ENCODE peak calls at places on chromosomes 11 and 22, in nine cellular contexts. One of them, this sample, is unnamed.

GRCh38 chr11:536841-537621 is at the start of gene LRRC56:
- DNase-seq in CD8-positive, alpha-beta memory T cell: peak
- DNase-seq in GOT3: no peak
- DNase-seq in AG04450: peak
- DNase-seq in ELF-1: peak
- DNase-seq in left cardiac atrium: peak
- DNase-seq in iPS-NIHi11: peak
- DNase-seq in ecto neural progenitor cell: peak
- DNase-seq in astrocyte of the spinal cord: peak
- DNase-seq in this sample: peak

GRCh38 chr22:30249049-30250038 is 2.8 kb upstream of the LIF start:
- DNase-seq in CD8-positive, alpha-beta memory T cell: no peak
- DNase-seq in GOT3: no peak
- DNase-seq in left cardiac atrium: peak
- DNase-seq in iPS-NIHi11: no peak
- DNase-seq in astrocyte of the spinal cord: no peak
- DNase-seq in ecto neural progenitor cell: no peak
- DNase-seq in ELF-1: no peak
- DNase-seq in AG04450: no peak
- DNase-seq in this sample: peak

GRCh38 chr22:50508897-50509296 is 873 bp downstream of the NCAPH2 start:
- DNase-seq in left cardiac atrium: no peak
- DNase-seq in ecto neural progenitor cell: peak
- DNase-seq in GOT3: no peak
- DNase-seq in astrocyte of the spinal cord: no peak
- DNase-seq in CD8-positive, alpha-beta memory T cell: no peak
- DNase-seq in ELF-1: no peak
- DNase-seq in AG04450: no peak
- DNase-seq in iPS-NIHi11: no peak
- DNase-seq in this sample: no peak

GRCh38 chr11:2993000-2993330 is 836 bp upstream of the NAP1L4 start:
- DNase-seq in left cardiac atrium: no peak
- DNase-seq in ELF-1: no peak
- DNase-seq in ecto neural progenitor cell: no peak
- DNase-seq in iPS-NIHi11: no peak
- DNase-seq in GOT3: no peak
- DNase-seq in CD8-positive, alpha-beta memory T cell: no peak
- DNase-seq in AG04450: no peak
- DNase-seq in astrocyte of the spinal cord: no peak
- DNase-seq in this sample: no peak

GRCh38 chr22:48161354-48161753 is 1398.9 kb downstream of the TBC1D22A start:
- DNase-seq in GOT3: no peak
- DNase-seq in ELF-1: no peak
- DNase-seq in AG04450: no peak
- DNase-seq in CD8-positive, alpha-beta memory T cell: no peak
- DNase-seq in iPS-NIHi11: no peak
- DNase-seq in ecto neural progenitor cell: no peak
- DNase-seq in astrocyte of the spinal cord: no peak
- DNase-seq in left cardiac atrium: no peak
- DNase-seq in this sample: no peak

GRCh38 chr11:77402218-77402556 is 71.7 kb downstream of the PAK1 start:
- DNase-seq in iPS-NIHi11: no peak
- DNase-seq in AG04450: no peak
- DNase-seq in left cardiac atrium: no peak
- DNase-seq in GOT3: no peak
- DNase-seq in ELF-1: no peak
- DNase-seq in astrocyte of the spinal cord: no peak
- DNase-seq in CD8-positive, alpha-beta memory T cell: no peak
- DNase-seq in ecto neural progenitor cell: no peak
- DNase-seq in this sample: no peak

GRCh38 chr11:47980907-47981621 is 705 bp downstream of the PTPRJ start:
- DNase-seq in AG04450: no peak
- DNase-seq in astrocyte of the spinal cord: no peak
- DNase-seq in ELF-1: peak
- DNase-seq in GOT3: no peak
- DNase-seq in iPS-NIHi11: peak
- DNase-seq in CD8-positive, alpha-beta memory T cell: no peak
- DNase-seq in left cardiac atrium: peak
- DNase-seq in ecto neural progenitor cell: peak
- DNase-seq in this sample: peak

GRCh38 chr11:128520206-128520885 is 67.0 kb downstream of the ETS1 start:
- DNase-seq in iPS-NIHi11: no peak
- DNase-seq in GOT3: no peak
- DNase-seq in ELF-1: no peak
- DNase-seq in CD8-positive, alpha-beta memory T cell: no peak
- DNase-seq in left cardiac atrium: no peak
- DNase-seq in ecto neural progenitor cell: no peak
- DNase-seq in astrocyte of the spinal cord: no peak
- DNase-seq in AG04450: no peak
- DNase-seq in this sample: no peak

GRCh38 chr11:69242583-69242940 is 51.4 kb upstream of the MYEOV start:
- DNase-seq in CD8-positive, alpha-beta memory T cell: no peak
- DNase-seq in ecto neural progenitor cell: peak
- DNase-seq in ELF-1: no peak
- DNase-seq in astrocyte of the spinal cord: no peak
- DNase-seq in GOT3: no peak
- DNase-seq in left cardiac atrium: no peak
- DNase-seq in iPS-NIHi11: no peak
- DNase-seq in AG04450: no peak
- DNase-seq in this sample: no peak

GRCh38 chr11:77379253-77379652 is 77.8 kb upstream of the GDPD4 start:
- DNase-seq in iPS-NIHi11: no peak
- DNase-seq in left cardiac atrium: no peak
- DNase-seq in astrocyte of the spinal cord: peak
- DNase-seq in GOT3: no peak
- DNase-seq in CD8-positive, alpha-beta memory T cell: no peak
- DNase-seq in AG04450: no peak
- DNase-seq in ELF-1: no peak
- DNase-seq in ecto neural progenitor cell: no peak
- DNase-seq in this sample: no peak

GRCh38 chr22:20511578-20512259 is 4.3 kb downstream of the MED15 start:
- DNase-seq in GOT3: no peak
- DNase-seq in CD8-positive, alpha-beta memory T cell: no peak
- DNase-seq in AG04450: no peak
- DNase-seq in iPS-NIHi11: no peak
- DNase-seq in ecto neural progenitor cell: no peak
- DNase-seq in ELF-1: no peak
- DNase-seq in astrocyte of the spinal cord: no peak
- DNase-seq in left cardiac atrium: no peak
- DNase-seq in this sample: no peak

GRCh38 chr11:32072872-32073661 is 17.8 kb upstream of the RCN1 start:
- DNase-seq in AG04450: no peak
- DNase-seq in CD8-positive, alpha-beta memory T cell: no peak
- DNase-seq in iPS-NIHi11: peak
- DNase-seq in astrocyte of the spinal cord: no peak
- DNase-seq in ELF-1: peak
- DNase-seq in GOT3: no peak
- DNase-seq in left cardiac atrium: no peak
- DNase-seq in ecto neural progenitor cell: peak
- DNase-seq in this sample: no peak

GRCh38 chr11:75547617-75548054 is 14.4 kb upstream of the SERPINH1 start:
- DNase-seq in GOT3: no peak
- DNase-seq in ELF-1: peak
- DNase-seq in ecto neural progenitor cell: peak
- DNase-seq in astrocyte of the spinal cord: peak
- DNase-seq in left cardiac atrium: peak
- DNase-seq in AG04450: no peak
- DNase-seq in CD8-positive, alpha-beta memory T cell: peak
- DNase-seq in iPS-NIHi11: peak
- DNase-seq in this sample: peak

GRCh38 chr22:31692186-31692886 is 30.3 kb upstream of the PISD start:
- DNase-seq in astrocyte of the spinal cord: peak
- DNase-seq in GOT3: no peak
- DNase-seq in ecto neural progenitor cell: no peak
- DNase-seq in CD8-positive, alpha-beta memory T cell: no peak
- DNase-seq in ELF-1: no peak
- DNase-seq in left cardiac atrium: no peak
- DNase-seq in iPS-NIHi11: no peak
- DNase-seq in AG04450: peak
- DNase-seq in this sample: no peak

GRCh38 chr11:6609502-6610015 is 2.5 kb downstream of the TAF10 start:
- DNase-seq in GOT3: no peak
- DNase-seq in ecto neural progenitor cell: peak
- DNase-seq in astrocyte of the spinal cord: no peak
- DNase-seq in ELF-1: no peak
- DNase-seq in left cardiac atrium: no peak
- DNase-seq in iPS-NIHi11: no peak
- DNase-seq in AG04450: no peak
- DNase-seq in CD8-positive, alpha-beta memory T cell: no peak
- DNase-seq in this sample: no peak

GRCh38 chr11:61507962-61508824 is at the start of gene LRRC10B:
- DNase-seq in GOT3: no peak
- DNase-seq in AG04450: no peak
- DNase-seq in iPS-NIHi11: peak
- DNase-seq in astrocyte of the spinal cord: no peak
- DNase-seq in ecto neural progenitor cell: peak
- DNase-seq in left cardiac atrium: no peak
- DNase-seq in ELF-1: peak
- DNase-seq in CD8-positive, alpha-beta memory T cell: no peak
- DNase-seq in this sample: peak

GRCh38 chr11:1640076-1640946 is 10.7 kb downstream of the KRTAP5-5 start:
- DNase-seq in left cardiac atrium: no peak
- DNase-seq in CD8-positive, alpha-beta memory T cell: peak
- DNase-seq in ecto neural progenitor cell: peak
- DNase-seq in iPS-NIHi11: peak
- DNase-seq in AG04450: no peak
- DNase-seq in GOT3: no peak
- DNase-seq in ELF-1: peak
- DNase-seq in astrocyte of the spinal cord: no peak
- DNase-seq in this sample: no peak

GRCh38 chr11:1112351-1113191 is 37.9 kb downstream of the MUC2 start:
- DNase-seq in CD8-positive, alpha-beta memory T cell: no peak
- DNase-seq in iPS-NIHi11: peak
- DNase-seq in ecto neural progenitor cell: no peak
- DNase-seq in ELF-1: no peak
- DNase-seq in GOT3: no peak
- DNase-seq in AG04450: no peak
- DNase-seq in left cardiac atrium: peak
- DNase-seq in astrocyte of the spinal cord: no peak
- DNase-seq in this sample: peak

GRCh38 chr11:47204633-47204989 is 10.2 kb upstream of the DDB2 start:
- DNase-seq in GOT3: no peak
- DNase-seq in astrocyte of the spinal cord: peak
- DNase-seq in AG04450: peak
- DNase-seq in left cardiac atrium: no peak
- DNase-seq in ecto neural progenitor cell: no peak
- DNase-seq in iPS-NIHi11: peak
- DNase-seq in ELF-1: no peak
- DNase-seq in CD8-positive, alpha-beta memory T cell: no peak
- DNase-seq in this sample: no peak

GRCh38 chr11:46438211-46438610 is 46.6 kb upstream of the CHRM4 start:
- DNase-seq in iPS-NIHi11: no peak
- DNase-seq in ecto neural progenitor cell: no peak
- DNase-seq in left cardiac atrium: no peak
- DNase-seq in astrocyte of the spinal cord: no peak
- DNase-seq in GOT3: no peak
- DNase-seq in ELF-1: no peak
- DNase-seq in AG04450: no peak
- DNase-seq in CD8-positive, alpha-beta memory T cell: no peak
- DNase-seq in this sample: no peak

GRCh38 chr22:19173047-19174035 is 5.2 kb downstream of the SLC25A1 start:
- DNase-seq in astrocyte of the spinal cord: no peak
- DNase-seq in iPS-NIHi11: no peak
- DNase-seq in left cardiac atrium: no peak
- DNase-seq in AG04450: no peak
- DNase-seq in CD8-positive, alpha-beta memory T cell: no peak
- DNase-seq in GOT3: no peak
- DNase-seq in ecto neural progenitor cell: no peak
- DNase-seq in ELF-1: no peak
- DNase-seq in this sample: no peak

GRCh38 chr11:2586091-2586792 is 113.6 kb downstream of the KCNQ1OT1 start:
- DNase-seq in GOT3: no peak
- DNase-seq in left cardiac atrium: no peak
- DNase-seq in astrocyte of the spinal cord: no peak
- DNase-seq in AG04450: no peak
- DNase-seq in ecto neural progenitor cell: no peak
- DNase-seq in CD8-positive, alpha-beta memory T cell: no peak
- DNase-seq in iPS-NIHi11: peak
- DNase-seq in ELF-1: no peak
- DNase-seq in this sample: peak

GRCh38 chr11:132721526-132721925 is 810.8 kb downstream of the OPCML start:
- DNase-seq in iPS-NIHi11: no peak
- DNase-seq in AG04450: no peak
- DNase-seq in left cardiac atrium: no peak
- DNase-seq in CD8-positive, alpha-beta memory T cell: no peak
- DNase-seq in ELF-1: no peak
- DNase-seq in astrocyte of the spinal cord: no peak
- DNase-seq in ecto neural progenitor cell: no peak
- DNase-seq in GOT3: no peak
- DNase-seq in this sample: no peak

GRCh38 chr11:116725434-116726221 is 47.2 kb downstream of the BUD13 start:
- DNase-seq in left cardiac atrium: no peak
- DNase-seq in ELF-1: peak
- DNase-seq in CD8-positive, alpha-beta memory T cell: no peak
- DNase-seq in ecto neural progenitor cell: no peak
- DNase-seq in astrocyte of the spinal cord: no peak
- DNase-seq in GOT3: no peak
- DNase-seq in iPS-NIHi11: peak
- DNase-seq in AG04450: no peak
- DNase-seq in this sample: no peak

GRCh38 chr11:127454856-127455255 is 454.3 kb upstream of the KIRREL3 start:
- DNase-seq in ELF-1: peak
- DNase-seq in ecto neural progenitor cell: no peak
- DNase-seq in iPS-NIHi11: peak
- DNase-seq in GOT3: no peak
- DNase-seq in AG04450: no peak
- DNase-seq in left cardiac atrium: no peak
- DNase-seq in astrocyte of the spinal cord: peak
- DNase-seq in CD8-positive, alpha-beta memory T cell: no peak
- DNase-seq in this sample: no peak

GRCh38 chr11:58574851-58575250 is 805 bp downstream of the LPXN start:
- DNase-seq in left cardiac atrium: no peak
- DNase-seq in ELF-1: no peak
- DNase-seq in ecto neural progenitor cell: no peak
- DNase-seq in iPS-NIHi11: no peak
- DNase-seq in CD8-positive, alpha-beta memory T cell: no peak
- DNase-seq in GOT3: no peak
- DNase-seq in astrocyte of the spinal cord: peak
- DNase-seq in AG04450: no peak
- DNase-seq in this sample: no peak

This sample was measured in left ventricle myocardium superior.